ENCODE peak calls at places on chromosomes 4 and X, in ten cellular contexts. V is neural crest cell, K is right lobe of liver, Y is WERI-Rb-1, U is fibroblast of pulmonary artery, P is esophagus squamous epithelium, Z is foreskin fibroblast, Q is MCF 10A, M is body of pancreas, C is AG10803. F is an unnamed sample.

GRCh38 chr4:189022441-189023035 is 883.3 kb downstream of the TRIML1 start:
- DNase-seq in C (peak; percentile 48), U (peak; percentile 12), V (no peak), P (no peak), Y (no peak), Z (peak; percentile 3), Q (peak; percentile 38), M (no peak), K (no peak), F (no peak)

GRCh38 chrX:21838937-21839333 is 482 bp upstream of the MBTPS2 start:
- DNase-seq in Y (no peak), K (no peak), V (no peak), Z (peak; percentile 7), Q (peak; percentile 6), C (peak; percentile 15), M (no peak), P (no peak), U (peak; percentile 42), F (no peak)

GRCh38 chrX:9627827-9628406 is 137.7 kb downstream of the GPR143 start:
- DNase-seq in Y (no peak), M (no peak), Z (no peak), V (no peak), Q (no peak), K (no peak), U (no peak), C (peak; percentile 46), P (no peak), F (no peak)

GRCh38 chr4:20615492-20616136 is 84.6 kb upstream of the PACRGL start:
- DNase-seq in K (no peak), U (peak; percentile 29), Q (peak; percentile 75), M (no peak), P (no peak), Y (no peak), Z (no peak), V (no peak), C (peak; percentile 26), F (no peak)

GRCh38 chr4:77600521-77601451 is 4.8 kb upstream of the CXCL13 start:
- DNase-seq in U (peak; percentile 51), Y (peak; percentile 27), M (peak; percentile 39), Z (no peak), C (peak; percentile 36), P (no peak), V (no peak), Q (peak; percentile 56), K (peak; percentile 51), F (no peak)

GRCh38 chr4:24644983-24645764 is 60.8 kb upstream of the DHX15 start:
- DNase-seq in P (no peak), V (no peak), U (peak; percentile 13), Z (no peak), K (no peak), Q (peak; percentile 28), Y (no peak), C (no peak), M (no peak), F (no peak)

GRCh38 chrX:136814847-136815634 is 34.3 kb upstream of the ARHGEF6 start:
- DNase-seq in U (no peak), M (no peak), C (peak; percentile 3), Z (no peak), Y (no peak), V (no peak), P (no peak), K (peak; percentile 47), Q (no peak), F (no peak)

GRCh38 chr4:25865586-25865985 is 2.8 kb upstream of the SEL1L3 start:
- DNase-seq in U (peak; percentile 31), Z (no peak), C (no peak), M (peak; percentile 44), V (no peak), Q (peak; percentile 96), K (no peak), Y (no peak), P (no peak), F (no peak)

GRCh38 chr4:185343726-185344581 is 51.8 kb downstream of the LRP2BP start:
- DNase-seq in K (no peak), Z (no peak), Q (no peak), P (no peak), M (no peak), C (no peak), Y (peak; percentile 68), V (no peak), U (peak; percentile 40), F (no peak)

GRCh38 chr4:154559141-154559841 is 3.5 kb upstream of the FGB start:
- DNase-seq in V (no peak), Q (peak; percentile 77), M (no peak), U (peak; percentile 73), K (peak; percentile 65), Y (peak; percentile 35), P (no peak), Z (peak; percentile 42), C (peak; percentile 43), F (no peak)

GRCh38 chr4:165813606-165814005 is 59.4 kb upstream of the TLL1 start:
- DNase-seq in C (no peak), M (no peak), K (no peak), U (peak; percentile 2), Y (no peak), V (no peak), Q (no peak), Z (no peak), P (no peak), F (no peak)

GRCh38 chr4:54527532-54527931 is 130.2 kb upstream of the KIT start:
- DNase-seq in U (no peak), C (no peak), Z (no peak), P (no peak), K (no peak), M (no peak), Y (no peak), Q (no peak), V (no peak), F (no peak)

GRCh38 chr4:173529505-173530325 is at the start of gene HAND2:
- DNase-seq in V (peak; percentile 24), Y (peak; percentile 87), M (no peak), U (peak; percentile 90), Q (no peak), P (no peak), C (peak; percentile 73), Z (peak; percentile 81), K (no peak), F (no peak)

GRCh38 chr4:160175064-160175643 is 1072.3 kb downstream of the RAPGEF2 start:
- DNase-seq in Y (no peak), V (no peak), P (no peak), M (no peak), K (no peak), Q (peak; percentile 19), U (no peak), Z (no peak), C (no peak), F (peak; percentile 60)

GRCh38 chrX:150854856-150855255 is 43.6 kb downstream of the CD99L2 start:
- DNase-seq in Y (peak; percentile 13), P (no peak), M (no peak), V (no peak), U (no peak), K (no peak), Q (no peak), Z (no peak), C (no peak), F (no peak)
- TF ChIP-seq CTCF in Y (no peak), P (no peak), M (no peak), V (no peak), U (no peak), K (no peak), Q (no peak), Z (no peak), C (no peak), F (no peak)

DNA sequence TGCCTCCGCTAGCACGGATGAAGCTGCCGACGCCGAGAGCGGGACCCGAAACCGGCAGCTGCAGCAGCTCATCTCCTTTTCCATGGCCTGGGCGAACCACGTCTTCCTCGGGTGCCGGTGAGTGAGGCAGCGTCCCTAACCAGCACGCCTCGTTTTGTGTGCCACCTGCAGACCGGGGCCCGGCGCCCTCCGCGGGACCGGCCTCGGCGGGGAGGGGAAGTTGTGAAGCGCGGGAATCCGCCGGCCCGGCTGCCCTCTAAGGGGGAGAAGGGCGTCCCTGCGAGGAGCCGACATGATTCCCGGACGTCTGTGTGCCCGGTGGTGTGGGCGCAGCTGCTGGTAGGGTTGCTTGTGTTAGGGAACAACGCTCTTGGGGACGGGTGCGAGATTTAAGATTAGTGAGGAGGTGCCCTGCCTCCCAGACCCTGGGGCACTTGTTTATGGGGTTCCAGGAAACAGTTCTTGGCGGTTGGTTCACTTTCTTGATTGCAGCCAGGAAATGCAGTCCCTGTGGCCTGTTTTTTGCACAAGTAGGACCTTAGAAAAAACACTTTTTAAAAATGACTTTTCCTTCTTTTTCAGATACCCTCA is 612 bp downstream of the CDKN2AIP start:
- DNase-seq in Y (peak; percentile 61), Q (no peak), K (no peak), Z (no peak), U (peak; percentile 11), M (no peak), C (peak; percentile 13), V (peak; percentile 35), P (no peak), F (no peak)
- TF ChIP-seq CTCF in Y (no peak), Q (no peak), K (no peak), Z (no peak), U (no peak), M (no peak), C (no peak), V (no peak), P (no peak), F (no peak)

GRCh38 chrX:119411959-119412358 is 12.8 kb downstream of the SLC25A43 start:
- DNase-seq in P (no peak), C (no peak), Z (no peak), Q (no peak), V (no peak), Y (no peak), U (no peak), K (peak; percentile 69), M (no peak), F (no peak)
- TF ChIP-seq CTCF in P (no peak), C (no peak), Z (no peak), Q (no peak), V (no peak), Y (no peak), U (no peak), K (no peak), M (no peak), F (no peak)

GRCh38 chr4:112230879-112231778 is 458 bp upstream of the AP1AR start:
- DNase-seq in V (peak; percentile 97), M (peak; percentile 99), K (peak; percentile 99), U (peak; percentile 97), C (peak; percentile 95), P (peak; percentile 82), Q (peak; percentile 98), Z (peak; percentile 98), Y (peak; percentile 99), F (peak; percentile 100)

GRCh38 chr4:112234952-112235609 is 3.5 kb downstream of the AP1AR start:
- DNase-seq in C (peak; percentile 85), K (peak; percentile 60), Z (peak; percentile 80), U (peak; percentile 90), V (peak; percentile 46), Y (peak; percentile 70), Q (peak; percentile 88), M (peak; percentile 72), P (no peak), F (no peak)

GRCh38 chr4:112231779-112232713 is at the start of gene AP1AR:
- DNase-seq in U (peak; percentile 74), K (peak; percentile 82), Y (peak; percentile 94), V (peak; percentile 85), P (peak; percentile 46), C (peak; percentile 63), Z (peak; percentile 80), Q (peak; percentile 77), M (peak; percentile 76), F (peak; percentile 95)

GRCh38 chr4:112238833-112239232 is 7.2 kb downstream of the AP1AR start:
- DNase-seq in U (no peak), P (no peak), Z (no peak), V (no peak), K (no peak), Q (no peak), C (no peak), Y (no peak), M (no peak), F (no peak)

GRCh38 chr4:112236040-112236439 is 4.5 kb downstream of the AP1AR start:
- DNase-seq in Q (no peak), M (no peak), V (no peak), K (no peak), Z (no peak), Y (no peak), P (no peak), C (no peak), U (no peak), F (no peak)
- TF ChIP-seq CTCF in Q (no peak), M (no peak), V (no peak), K (no peak), Z (no peak), Y (no peak), P (no peak), C (no peak), U (no peak), F (no peak)

F was measured in chondrocyte.